ENCODE peak calls at places on chromosomes 12 and 14, in six cellular contexts. One of them, this sample, is unnamed.

GRCh38 chr14:94570440-94570839 is 9.2 kb downstream of the SERPINA4 start:
- DNase-seq in CD8-positive, alpha-beta memory T cell: no peak
- DNase-seq in cardiac septum: peak; percentile 67
- DNase-seq in epithelial cell of esophagus: no peak
- DNase-seq in DMS153: no peak
- DNase-seq in T-helper 1 cell: no peak
- DNase-seq in this sample: no peak

GRCh38 chr12:132866251-132866828 is 21.1 kb downstream of the CHFR start:
- DNase-seq in CD8-positive, alpha-beta memory T cell: no peak
- DNase-seq in cardiac septum: no peak
- DNase-seq in epithelial cell of esophagus: peak; percentile 80
- DNase-seq in DMS153: no peak
- DNase-seq in T-helper 1 cell: no peak
- DNase-seq in this sample: no peak

GRCh38 chr12:107126688-107127481 is 33.5 kb upstream of the CRY1 start:
- DNase-seq in CD8-positive, alpha-beta memory T cell: no peak
- DNase-seq in cardiac septum: no peak
- DNase-seq in epithelial cell of esophagus: peak; percentile 40
- DNase-seq in DMS153: peak; percentile 83
- DNase-seq in T-helper 1 cell: no peak
- DNase-seq in this sample: peak; percentile 56

GRCh38 chr14:74326369-74327152 is 21.7 kb upstream of the VRTN start:
- DNase-seq in CD8-positive, alpha-beta memory T cell: no peak
- DNase-seq in cardiac septum: no peak
- DNase-seq in epithelial cell of esophagus: no peak
- DNase-seq in DMS153: no peak
- DNase-seq in T-helper 1 cell: no peak
- DNase-seq in this sample: peak; percentile 17

GRCh38 chr14:44168566-44168965 is 338.5 kb downstream of the FSCB start:
- DNase-seq in CD8-positive, alpha-beta memory T cell: no peak
- DNase-seq in cardiac septum: no peak
- DNase-seq in epithelial cell of esophagus: no peak
- DNase-seq in DMS153: no peak
- DNase-seq in T-helper 1 cell: no peak
- DNase-seq in this sample: no peak

GRCh38 chr12:5912437-5913334 is 32.4 kb downstream of the ANO2 start:
- DNase-seq in CD8-positive, alpha-beta memory T cell: no peak
- DNase-seq in cardiac septum: no peak
- DNase-seq in epithelial cell of esophagus: no peak
- DNase-seq in DMS153: no peak
- DNase-seq in T-helper 1 cell: no peak
- DNase-seq in this sample: no peak

GRCh38 chr12:12508612-12509011 is 54.1 kb downstream of the DUSP16 start:
- DNase-seq in CD8-positive, alpha-beta memory T cell: no peak
- DNase-seq in cardiac septum: no peak
- DNase-seq in epithelial cell of esophagus: peak; percentile 77
- DNase-seq in DMS153: no peak
- DNase-seq in T-helper 1 cell: no peak
- DNase-seq in this sample: no peak

GRCh38 chr12:65164774-65165173 is 4.6 kb upstream of the LEMD3 start:
- DNase-seq in CD8-positive, alpha-beta memory T cell: no peak
- DNase-seq in cardiac septum: no peak
- DNase-seq in epithelial cell of esophagus: no peak
- DNase-seq in DMS153: no peak
- DNase-seq in T-helper 1 cell: no peak
- DNase-seq in this sample: no peak

GRCh38 chr12:85363382-85364190 is 83.6 kb downstream of the ALX1 start:
- DNase-seq in CD8-positive, alpha-beta memory T cell: no peak
- DNase-seq in cardiac septum: no peak
- DNase-seq in epithelial cell of esophagus: no peak
- DNase-seq in DMS153: no peak
- DNase-seq in T-helper 1 cell: no peak
- DNase-seq in this sample: no peak

GRCh38 chr12:16027012-16027411 is 115.9 kb downstream of the DERA start:
- DNase-seq in CD8-positive, alpha-beta memory T cell: no peak
- DNase-seq in cardiac septum: no peak
- DNase-seq in epithelial cell of esophagus: no peak
- DNase-seq in DMS153: no peak
- DNase-seq in T-helper 1 cell: no peak
- DNase-seq in this sample: no peak

GRCh38 chr12:11827096-11827841 is 177.8 kb downstream of the ETV6 start:
- DNase-seq in CD8-positive, alpha-beta memory T cell: no peak
- DNase-seq in cardiac septum: no peak
- DNase-seq in epithelial cell of esophagus: peak; percentile 29
- DNase-seq in DMS153: no peak
- DNase-seq in T-helper 1 cell: no peak
- DNase-seq in this sample: no peak

GRCh38 chr14:74062809-74063150 is 21.5 kb downstream of the ALDH6A1 start:
- DNase-seq in CD8-positive, alpha-beta memory T cell: no peak
- DNase-seq in cardiac septum: no peak
- DNase-seq in epithelial cell of esophagus: peak; percentile 38
- DNase-seq in DMS153: no peak
- DNase-seq in T-helper 1 cell: no peak
- DNase-seq in this sample: no peak

GRCh38 chr14:75978249-75978731 is 3.5 kb downstream of the TGFB3 start:
- DNase-seq in CD8-positive, alpha-beta memory T cell: no peak
- DNase-seq in cardiac septum: no peak
- DNase-seq in epithelial cell of esophagus: peak; percentile 23
- DNase-seq in DMS153: no peak
- DNase-seq in T-helper 1 cell: no peak
- DNase-seq in this sample: peak; percentile 28

GRCh38 chr14:37599527-37600368 is 4.3 kb downstream of the TTC6 start:
- DNase-seq in CD8-positive, alpha-beta memory T cell: no peak
- DNase-seq in cardiac septum: no peak
- DNase-seq in epithelial cell of esophagus: peak; percentile 18
- DNase-seq in DMS153: peak; percentile 44
- DNase-seq in T-helper 1 cell: no peak
- DNase-seq in this sample: no peak

GRCh38 chr14:80681651-80682050 is 259.9 kb downstream of the CEP128 start:
- DNase-seq in CD8-positive, alpha-beta memory T cell: no peak
- DNase-seq in cardiac septum: no peak
- DNase-seq in epithelial cell of esophagus: peak; percentile 40
- DNase-seq in DMS153: no peak
- DNase-seq in T-helper 1 cell: no peak
- DNase-seq in this sample: no peak

GRCh38 chr12:30908389-30909087 is 18.0 kb upstream of the TSPAN11 start:
- DNase-seq in CD8-positive, alpha-beta memory T cell: no peak
- DNase-seq in cardiac septum: no peak
- DNase-seq in epithelial cell of esophagus: no peak
- DNase-seq in DMS153: peak; percentile 26
- DNase-seq in T-helper 1 cell: no peak
- DNase-seq in this sample: no peak

GRCh38 chr12:2251485-2252179 is 198.8 kb downstream of the CACNA1C start:
- DNase-seq in CD8-positive, alpha-beta memory T cell: no peak
- DNase-seq in cardiac septum: no peak
- DNase-seq in epithelial cell of esophagus: no peak
- DNase-seq in DMS153: peak; percentile 20
- DNase-seq in T-helper 1 cell: no peak
- DNase-seq in this sample: no peak

GRCh38 chr12:118302053-118302452 is 70.7 kb downstream of the TAOK3 start:
- DNase-seq in CD8-positive, alpha-beta memory T cell: no peak
- DNase-seq in cardiac septum: no peak
- DNase-seq in epithelial cell of esophagus: peak; percentile 74
- DNase-seq in DMS153: no peak
- DNase-seq in T-helper 1 cell: no peak
- DNase-seq in this sample: no peak

GRCh38 chr12:53048033-53048779 is 1.7 kb upstream of the TNS2 start:
- DNase-seq in CD8-positive, alpha-beta memory T cell: no peak
- DNase-seq in cardiac septum: no peak
- DNase-seq in epithelial cell of esophagus: peak; percentile 19
- DNase-seq in DMS153: no peak
- DNase-seq in T-helper 1 cell: no peak
- DNase-seq in this sample: peak; percentile 45

GRCh38 chr12:49644620-49644994 is 21.2 kb downstream of the PRPF40B start:
- DNase-seq in CD8-positive, alpha-beta memory T cell: peak; percentile 77
- DNase-seq in cardiac septum: peak; percentile 90
- DNase-seq in epithelial cell of esophagus: peak; percentile 77
- DNase-seq in DMS153: peak; percentile 20
- DNase-seq in T-helper 1 cell: peak; percentile 63
- DNase-seq in this sample: peak; percentile 73

GRCh38 chr14:99136047-99136400 is 136.0 kb downstream of the BCL11B start:
- DNase-seq in CD8-positive, alpha-beta memory T cell: no peak
- DNase-seq in cardiac septum: peak; percentile 61
- DNase-seq in epithelial cell of esophagus: no peak
- DNase-seq in DMS153: no peak
- DNase-seq in T-helper 1 cell: no peak
- DNase-seq in this sample: no peak

GRCh38 chr14:73829526-73830431 is 21.9 kb upstream of the PTGR2 start:
- DNase-seq in CD8-positive, alpha-beta memory T cell: no peak
- DNase-seq in cardiac septum: no peak
- DNase-seq in epithelial cell of esophagus: peak; percentile 82
- DNase-seq in DMS153: no peak
- DNase-seq in T-helper 1 cell: no peak
- DNase-seq in this sample: no peak

GRCh38 chr12:84756961-84757360 is 155.6 kb downstream of the SLC6A15 start:
- DNase-seq in CD8-positive, alpha-beta memory T cell: no peak
- DNase-seq in cardiac septum: no peak
- DNase-seq in epithelial cell of esophagus: no peak
- DNase-seq in DMS153: no peak
- DNase-seq in T-helper 1 cell: no peak
- DNase-seq in this sample: no peak

GRCh38 chr12:818733-819132 is 66.4 kb downstream of the WNK1 start:
- DNase-seq in CD8-positive, alpha-beta memory T cell: no peak
- DNase-seq in cardiac septum: no peak
- DNase-seq in epithelial cell of esophagus: peak; percentile 14
- DNase-seq in DMS153: no peak
- DNase-seq in T-helper 1 cell: no peak
- DNase-seq in this sample: no peak

This sample was measured in SK-N-DZ.